ENCODE peak calls at places on chromosomes 13 and 19, in five cellular contexts. L is right cardiac atrium, M is lung, N is heart left ventricle, D is tibial nerve. U is an unnamed sample.

GRCh38 chr19:39038098-39038497 is 5.7 kb upstream of the FBXO27 start:
- DNase-seq in L (peak; percentile 20), M (peak; percentile 39), N (no peak), D (no peak), U (peak; percentile 35)

GRCh38 chr13:55439450-55439849 is 1701.3 kb upstream of the PRR20A start:
- DNase-seq in L (no peak), M (no peak), N (no peak), D (no peak), U (no peak)

GRCh38 chr13:30510091-30510490 is 44.4 kb upstream of the HMGB1 start:
- DNase-seq in L (no peak), M (no peak), N (no peak), D (no peak), U (no peak)

GRCh38 chr13:113656015-113656588 is 1.9 kb downstream of the ATP4B start:
- DNase-seq in L (no peak), M (no peak), N (peak; percentile 22), D (peak; percentile 8), U (no peak)

GRCh38 chr13:96632536-96633320 is 361.5 kb downstream of the OXGR1 start:
- DNase-seq in L (no peak), M (no peak), N (no peak), D (no peak), U (no peak)

GRCh38 chr13:50365683-50366391 is 350.6 kb downstream of the KCNRG start:
- DNase-seq in L (no peak), M (peak; percentile 55), N (no peak), D (no peak), U (peak; percentile 75)

GRCh38 chr13:75492389-75492788 is 10.4 kb upstream of the TBC1D4 start:
- DNase-seq in L (no peak), M (no peak), N (no peak), D (no peak), U (no peak)

GRCh38 chr13:112668924-112669323 is 20.9 kb upstream of the ATP11A start:
- DNase-seq in L (no peak), M (no peak), N (no peak), D (no peak), U (no peak)

GRCh38 chr19:1286451-1286858 is 782 bp downstream of the EFNA2 start:
- DNase-seq in L (no peak), M (no peak), N (no peak), D (no peak), U (no peak)

GRCh38 chr13:52428295-52428694 is 22.1 kb downstream of the VPS36 start:
- DNase-seq in L (no peak), M (no peak), N (no peak), D (no peak), U (no peak)

GRCh38 chr13:72590091-72590490 is 137.3 kb downstream of the MZT1 start:
- DNase-seq in L (no peak), M (no peak), N (no peak), D (no peak), U (no peak)

GRCh38 chr19:45215391-45216191 is 29.6 kb downstream of the EXOC3L2 start:
- DNase-seq in L (peak; percentile 32), M (peak; percentile 30), N (no peak), D (no peak), U (peak; percentile 68)

GRCh38 chr13:57846600-57847173 is 215.1 kb downstream of the PCDH17 start:
- DNase-seq in L (no peak), M (no peak), N (no peak), D (no peak), U (no peak)

GRCh38 chr13:49356224-49356623 is 87.6 kb downstream of the CAB39L start:
- DNase-seq in L (no peak), M (no peak), N (no peak), D (no peak), U (no peak)

GRCh38 chr19:3041302-3041701 is 12.2 kb upstream of the TLE2 start:
- DNase-seq in L (no peak), M (no peak), N (no peak), D (no peak), U (no peak)

GRCh38 chr19:1041835-1042685 is 2.2 kb downstream of the ABCA7 start:
- DNase-seq in L (no peak), M (no peak), N (no peak), D (no peak), U (no peak)

GRCh38 chr13:114065926-114066774 is 66.3 kb downstream of the RASA3 start:
- DNase-seq in L (no peak), M (no peak), N (peak; percentile 40), D (no peak), U (no peak)

GRCh38 chr13:26307701-26308100 is 53.8 kb downstream of the CDK8 start:
- DNase-seq in L (no peak), M (no peak), N (no peak), D (no peak), U (no peak)

GRCh38 chr13:43908156-43909126 is 28.7 kb downstream of the LACC1 start:
- DNase-seq in L (no peak), M (no peak), N (no peak), D (no peak), U (no peak)

GRCh38 chr13:78700121-78700910 is 41.4 kb upstream of the OBI1 start:
- DNase-seq in L (no peak), M (no peak), N (no peak), D (no peak), U (no peak)

GRCh38 chr19:48629599-48630288 is 7.4 kb downstream of the DBP start:
- DNase-seq in L (peak; percentile 76), M (no peak), N (peak; percentile 75), D (no peak), U (peak; percentile 19)

GRCh38 chr13:46926856-46927625 is 30.2 kb upstream of the HTR2A start:
- DNase-seq in L (no peak), M (no peak), N (no peak), D (no peak), U (no peak)

GRCh38 chr19:2478756-2479555 is 3.0 kb downstream of the GADD45B start:
- DNase-seq in L (peak; percentile 89), M (peak; percentile 76), N (peak; percentile 85), D (peak; percentile 53), U (peak; percentile 87)

GRCh38 chr13:102373221-102373620 is 28.6 kb downstream of the FGF14 start:
- DNase-seq in L (no peak), M (no peak), N (no peak), D (no peak), U (no peak)

GRCh38 chr19:39264306-39265290 is 3.6 kb upstream of the IFNL2 start:
- DNase-seq in L (no peak), M (no peak), N (no peak), D (no peak), U (no peak)

GRCh38 chr13:73481877-73482445 is 423.2 kb downstream of the KLF5 start:
- DNase-seq in L (no peak), M (no peak), N (no peak), D (no peak), U (no peak)

GRCh38 chr19:39409207-39409885 is 2.7 kb downstream of the ZFP36 start:
- DNase-seq in L (peak; percentile 93), M (peak; percentile 95), N (peak; percentile 95), D (peak; percentile 91), U (peak; percentile 96)

GRCh38 chr19:4108767-4109625 is 14.9 kb downstream of the MAP2K2 start:
- DNase-seq in L (no peak), M (no peak), N (peak; percentile 22), D (no peak), U (peak; percentile 44)

GRCh38 chr13:39588384-39588783 is 14.6 kb downstream of the LHFPL6 start:
- DNase-seq in L (no peak), M (no peak), N (no peak), D (no peak), U (no peak)

GRCh38 chr19:840519-841206 is at the start of gene PRTN3:
- DNase-seq in L (no peak), M (no peak), N (no peak), D (no peak), U (no peak)

GRCh38 chr13:100537951-100538462 is 50.6 kb downstream of the GGACT start:
- DNase-seq in L (no peak), M (no peak), N (no peak), D (no peak), U (no peak)

GRCh38 chr13:100536643-100537180 is 51.9 kb downstream of the GGACT start:
- DNase-seq in L (no peak), M (no peak), N (no peak), D (no peak), U (no peak)

GRCh38 chr13:100535401-100536135 is 53.0 kb downstream of the GGACT start:
- DNase-seq in L (no peak), M (no peak), N (no peak), D (no peak), U (no peak)

GRCh38 chr13:100534911-100535310 is 53.7 kb downstream of the GGACT start:
- DNase-seq in L (no peak), M (no peak), N (no peak), D (no peak), U (no peak)

GRCh38 chr13:100537486-100537885 is 51.1 kb downstream of the GGACT start:
- DNase-seq in L (no peak), M (no peak), N (no peak), D (no peak), U (no peak)
- H3K27ac ChIP-seq in L (no peak overlapping the region), M (no peak overlapping the region), N (no peak overlapping the region), D (no peak overlapping the region), U (no peak overlapping the region)

GRCh38 chr19:10417598-10418280 is 2.6 kb upstream of the PDE4A start:
- DNase-seq in L (no peak), M (no peak), N (no peak), D (no peak), U (no peak)
- H3K4me1 ChIP-seq in L (peaks cover 4% of the 10 kb centered on the region), M (no peaks in the 10 kb centered on the region), N (peaks cover 50% of the 10 kb centered on the region), D (peaks cover 30% of the 10 kb centered on the region), U (peaks cover 20% of the 10 kb centered on the region)

GRCh38 chr19:7266832-7267231 is 27.4 kb downstream of the INSR start:
- DNase-seq in L (no peak), M (no peak), N (no peak), D (no peak), U (no peak)

GRCh38 chr19:7264858-7265257 is 29.4 kb downstream of the INSR start:
- DNase-seq in L (no peak), M (no peak), N (no peak), D (no peak), U (no peak)

GRCh38 chr19:7267792-7268736 is 26.1 kb downstream of the INSR start:
- DNase-seq in L (no peak), M (peak; percentile 33), N (no peak), D (no peak), U (no peak)

GRCh38 chr19:7263521-7263920 is 30.7 kb downstream of the INSR start:
- DNase-seq in L (no peak), M (no peak), N (no peak), D (no peak), U (no peak)

GRCh38 chr19:7265963-7266362 is 28.3 kb downstream of the INSR start:
- DNase-seq in L (peak; percentile 35), M (peak; percentile 61), N (no peak), D (no peak), U (peak; percentile 29)
- H3K27ac ChIP-seq in L (no peak overlapping the region), M (no peak overlapping the region), N (peak overlapping the region; percentile 35), D (peak overlapping the region; percentile 77), U (peak overlapping the region; percentile 21)

GRCh38 chr19:18502633-18503294 is 19.1 kb downstream of the ELL start:
- DNase-seq in L (no peak), M (no peak), N (no peak), D (no peak), U (peak; percentile 78)

GRCh38 chr19:18502236-18502632 is 19.6 kb downstream of the ELL start:
- DNase-seq in L (no peak), M (no peak), N (no peak), D (no peak), U (peak; percentile 35)

GRCh38 chr19:18504886-18505610 is 16.8 kb downstream of the ELL start:
- DNase-seq in L (no peak), M (no peak), N (no peak), D (no peak), U (no peak)

GRCh38 chr19:18503971-18504885 is 17.6 kb downstream of the ELL start:
- DNase-seq in L (no peak), M (no peak), N (no peak), D (no peak), U (no peak)

GRCh38 chr19:18503337-18503970 is 18.4 kb downstream of the ELL start:
- DNase-seq in L (no peak), M (no peak), N (no peak), D (no peak), U (no peak)
- H3K4me1 ChIP-seq in L (peaks cover 78% of the 10 kb centered on the region), M (peaks cover 32% of the 10 kb centered on the region), N (peaks cover 100% of the 10 kb centered on the region), D (peaks cover 97% of the 10 kb centered on the region), U (peaks cover 72% of the 10 kb centered on the region)